ENCODE peak calls at places on chromosomes 12 and 14, in nine cellular contexts. Y, Q, J, M, B, W, G, S and C are unnamed samples.

GRCh38 chr12:88388566-88389269 is 191.6 kb downstream of the KITLG start:
- DNase-seq in W (no peak), Y (no peak), M (no peak), Q (no peak), B (no peak), J (no peak), S (no peak), G (no peak), C (no peak)

GRCh38 chr14:88868558-88869159 is 44.2 kb downstream of the TTC8 start:
- DNase-seq in W (no peak), Q (peak; percentile 8), M (no peak), Y (peak; percentile 24), B (no peak), S (no peak), G (no peak), J (no peak), C (no peak)

GRCh38 chr12:131133015-131133905 is 179.6 kb downstream of the ADGRD1 start:
- DNase-seq in M (no peak), S (peak; percentile 61), Q (no peak), B (no peak), G (no peak), J (no peak), W (no peak), Y (no peak), C (peak; percentile 51)

GRCh38 chr12:116506697-116507064 is 52.5 kb upstream of the MAP1LC3B2 start:
- DNase-seq in Q (no peak), J (no peak), M (no peak), B (no peak), W (no peak), Y (no peak), S (no peak), G (no peak), C (no peak)

GRCh38 chr14:55704654-55705053 is 124.6 kb downstream of the KTN1 start:
- DNase-seq in Q (no peak), J (no peak), Y (no peak), G (no peak), M (no peak), S (no peak), B (no peak), W (no peak), C (no peak)

GRCh38 chr14:81219821-81220487 is 805 bp downstream of the GTF2A1 start:
- DNase-seq in M (peak; percentile 81), Y (peak; percentile 13), Q (peak; percentile 65), B (peak; percentile 43), W (no peak), G (peak; percentile 33), S (peak; percentile 43), J (peak; percentile 32), C (peak; percentile 37)

GRCh38 chr12:112906712-112907414 is at the start of gene OAS1:
- DNase-seq in W (no peak), B (peak; percentile 35), Q (peak; percentile 46), M (no peak), G (peak; percentile 32), Y (peak; percentile 74), S (peak; percentile 28), J (peak; percentile 50), C (no peak)

GRCh38 chr12:28536088-28536487 is 345.8 kb downstream of the CCDC91 start:
- DNase-seq in B (no peak), M (no peak), G (no peak), S (no peak), Y (no peak), J (no peak), Q (no peak), W (no peak), C (no peak)

GRCh38 chr12:47391566-47391965 is 311.8 kb upstream of the AMIGO2 start:
- DNase-seq in Y (no peak), J (no peak), Q (no peak), G (peak; percentile 46), M (no peak), B (peak; percentile 26), W (no peak), S (no peak), C (no peak)

GRCh38 chr14:26596722-26597030 is 1.2 kb downstream of the NOVA1 start:
- DNase-seq in J (peak; percentile 9), Y (no peak), W (no peak), Q (peak; percentile 41), S (peak; percentile 28), G (no peak), B (no peak), M (peak; percentile 32), C (no peak)

GRCh38 chr12:131688845-131689154 is 22.1 kb upstream of the SFSWAP start:
- DNase-seq in Q (no peak), J (no peak), B (no peak), M (no peak), S (no peak), Y (no peak), W (no peak), G (no peak), C (no peak)

GRCh38 chr12:6757028-6757689 is 4.2 kb upstream of the MLF2 start:
- DNase-seq in S (no peak), G (no peak), Q (peak; percentile 43), Y (no peak), B (no peak), J (no peak), W (no peak), M (no peak), C (no peak)

GRCh38 chr12:101076940-101077351 is 133.1 kb downstream of the SLC5A8 start:
- DNase-seq in J (no peak), W (no peak), B (no peak), M (no peak), S (no peak), G (no peak), Q (no peak), Y (no peak), C (no peak)

GRCh38 chr12:77965790-77966189 is 135.1 kb downstream of the NAV3 start:
- DNase-seq in M (no peak), Y (no peak), W (no peak), Q (no peak), S (no peak), J (no peak), B (no peak), G (no peak), C (no peak)

DNA sequence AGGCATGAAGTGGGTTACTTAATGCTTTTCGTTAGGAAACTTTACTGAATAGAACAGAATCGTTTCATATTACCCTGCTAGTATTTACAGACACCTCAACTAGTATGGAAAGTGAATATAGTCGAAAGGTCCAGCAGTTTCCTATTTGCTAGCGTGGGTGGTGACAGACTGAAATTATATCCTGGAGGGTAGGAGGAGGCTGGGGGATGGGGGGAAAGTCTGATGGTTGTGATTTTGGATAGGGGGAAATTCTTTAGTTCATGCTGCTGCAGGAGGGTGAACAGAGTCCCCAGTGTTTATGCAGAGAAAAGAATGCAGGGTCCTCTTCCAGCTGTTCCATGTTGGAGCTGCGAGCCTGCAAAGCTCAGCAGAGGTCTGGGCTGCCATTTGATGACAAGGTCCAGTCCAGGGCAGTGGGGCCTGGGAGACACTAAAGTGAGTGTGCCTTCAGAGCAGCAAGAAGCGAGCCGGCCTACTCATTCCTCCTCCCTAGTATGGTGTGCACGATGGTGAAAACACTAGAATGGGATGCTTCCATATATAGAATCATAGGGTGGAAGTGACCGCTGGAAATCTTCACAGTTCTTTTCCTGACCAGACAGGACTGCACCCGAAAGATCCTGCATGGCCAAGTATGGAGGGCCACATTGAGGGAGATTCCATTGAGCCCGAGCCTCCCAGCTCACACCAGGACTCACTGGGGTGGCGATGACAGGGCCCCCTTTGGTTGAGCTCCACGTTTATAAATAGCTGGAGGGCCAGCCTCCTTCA is 2.1 kb downstream of the SAMD4A start:
- DNase-seq in S (peak; percentile 51), Q (peak; percentile 85), W (no peak), Y (no peak), M (no peak), G (no peak), B (no peak), J (peak; percentile 56), C (no peak)
- H3K27me3 ChIP-seq in S (no peaks in the 10 kb centered on the region), Q (no peaks in the 10 kb centered on the region), W (no peaks in the 10 kb centered on the region), Y (no peaks in the 10 kb centered on the region), M (no peaks in the 10 kb centered on the region), G (peaks cover 12% of the 10 kb centered on the region), B (no peaks in the 10 kb centered on the region), J (peaks cover 42% of the 10 kb centered on the region), C (no peaks in the 10 kb centered on the region)

DNA sequence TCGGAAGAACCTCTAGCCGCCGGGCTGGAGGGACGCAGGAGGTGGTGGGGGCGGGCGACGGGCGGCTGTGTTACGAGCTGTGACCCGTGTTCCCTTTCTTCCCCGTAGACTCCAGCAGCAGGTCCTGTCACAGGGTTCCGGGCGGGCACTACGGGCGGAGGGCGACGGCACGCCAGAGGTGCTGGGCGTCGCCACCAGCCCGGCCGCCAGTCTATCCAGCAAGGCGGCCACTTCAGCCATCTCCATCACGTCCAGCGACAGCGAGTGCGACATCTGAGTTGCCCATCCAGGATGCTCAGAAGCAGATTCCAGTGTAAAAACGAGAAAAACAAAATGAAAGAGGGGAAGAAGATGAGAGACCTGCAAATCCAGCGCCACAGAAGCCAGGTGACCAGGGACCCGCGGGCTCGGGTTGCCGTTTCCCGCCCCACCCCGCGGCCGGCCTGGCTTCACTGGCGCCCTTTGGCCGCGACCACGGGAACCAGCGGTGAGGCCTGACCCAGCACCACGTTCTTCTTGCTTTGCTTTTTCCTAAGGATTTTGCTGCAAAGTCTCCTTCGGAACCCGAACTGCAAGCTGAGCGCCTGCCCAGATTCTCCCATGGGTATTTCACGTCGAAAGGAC is 2.1 kb downstream of the SIX6 start:
- DNase-seq in G (no peak), B (no peak), Y (no peak), W (no peak), M (no peak), Q (no peak), J (no peak), S (no peak), C (no peak)
- H3K27me3 ChIP-seq in G (peaks cover 97% of the 10 kb centered on the region), B (peaks cover 66% of the 10 kb centered on the region), Y (no peaks in the 10 kb centered on the region), W (peaks cover 36% of the 10 kb centered on the region), M (peaks cover 99% of the 10 kb centered on the region), Q (peaks cover 100% of the 10 kb centered on the region), J (peaks cover 100% of the 10 kb centered on the region), S (peaks cover 81% of the 10 kb centered on the region), C (peaks cover 39% of the 10 kb centered on the region)

DNA sequence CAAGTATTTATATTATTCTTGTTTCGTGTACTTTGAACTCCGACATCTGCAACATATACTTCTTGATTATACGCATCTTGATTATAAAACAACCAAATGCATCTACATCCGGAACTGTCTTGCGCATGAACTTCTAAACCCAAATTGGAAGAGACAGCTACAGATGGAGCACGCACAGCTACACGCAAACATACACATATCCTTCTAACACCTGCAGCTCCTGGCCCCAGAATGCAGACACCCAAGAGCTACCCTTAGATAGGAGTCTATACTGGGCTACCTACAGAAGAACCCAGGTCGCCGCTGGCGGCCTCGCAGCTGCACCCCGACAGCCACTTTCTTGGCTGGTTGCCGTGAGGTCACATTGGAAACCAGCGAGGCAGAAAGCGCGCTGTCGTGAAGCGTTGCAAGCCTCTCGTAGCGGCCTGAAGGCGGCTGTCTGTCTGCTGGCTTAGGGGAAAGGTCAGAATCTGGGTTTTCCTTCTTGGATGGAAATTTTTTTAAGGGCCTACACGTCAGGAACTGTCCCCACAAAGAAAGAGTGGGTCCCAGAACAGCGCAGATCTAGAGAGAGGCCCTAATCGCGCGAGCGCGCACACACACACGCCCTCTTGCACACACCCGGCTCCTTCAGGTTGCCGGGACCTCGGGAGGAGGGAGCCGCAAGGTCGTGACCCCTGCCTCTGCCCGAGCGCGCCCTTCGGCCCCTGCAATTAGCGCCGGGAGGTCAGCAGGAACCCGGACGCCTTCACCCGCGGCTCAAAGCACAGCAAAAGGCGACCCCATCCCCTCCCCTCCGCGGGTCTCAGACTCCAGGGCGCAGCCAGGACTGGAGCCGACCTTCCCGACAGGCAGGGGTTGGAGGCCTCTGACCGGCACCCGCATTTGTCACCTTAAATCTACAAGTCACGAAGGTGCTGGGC is 17.0 kb downstream of the TBX3 start:
- DNase-seq in M (no peak), W (no peak), B (no peak), Q (no peak), Y (no peak), G (no peak), S (no peak), J (no peak), C (no peak)
- H3K27me3 ChIP-seq in M (peaks cover 63% of the 10 kb centered on the region), W (peaks cover 5% of the 10 kb centered on the region), B (peaks cover 15% of the 10 kb centered on the region), Q (peaks cover 70% of the 10 kb centered on the region), Y (peaks cover 32% of the 10 kb centered on the region), G (peaks cover 84% of the 10 kb centered on the region), S (peaks cover 5% of the 10 kb centered on the region), J (peaks cover 98% of the 10 kb centered on the region), C (peaks cover 20% of the 10 kb centered on the region)

GRCh38 chr12:126727218-126727601 is 1539.8 kb upstream of the TMEM132C start:
- DNase-seq in S (no peak), W (no peak), G (no peak), Y (no peak), Q (no peak), M (no peak), J (no peak), B (no peak), C (no peak)
- H3K27me3 ChIP-seq in S (no peaks in the 10 kb centered on the region), W (no peaks in the 10 kb centered on the region), G (peaks cover 5% of the 10 kb centered on the region), Y (no peaks in the 10 kb centered on the region), Q (peaks cover 80% of the 10 kb centered on the region), M (peaks cover 32% of the 10 kb centered on the region), J (peaks cover 39% of the 10 kb centered on the region), B (peaks cover 15% of the 10 kb centered on the region), C (peaks cover 29% of the 10 kb centered on the region)